ENCODE peak calls at places on chromosomes 6 and 20, in nine cellular contexts. H, R, Q, D, I, T, W, E and N are unnamed samples.

GRCh38 chr6:42781811-42782688 is at the start of gene BICRAL:
- DNase-seq in W (peak), D (peak), R (peak), Q (no peak), H (peak), E (peak), I (peak), T (peak), N (peak)

GRCh38 chr6:133705071-133705470 is 183.8 kb upstream of the TCF21 start:
- DNase-seq in H (no peak), W (peak), I (peak), D (no peak), R (no peak), E (no peak), T (peak), Q (no peak), N (peak)

GRCh38 chr6:167141667-167142432 is 15.9 kb downstream of the GPR31 start:
- DNase-seq in Q (no peak), D (peak), R (peak), I (peak), E (peak), T (peak), W (no peak), H (peak), N (peak)

GRCh38 chr6:111423960-111424846 is 58.8 kb downstream of the REV3L start:
- DNase-seq in T (peak), Q (no peak), H (no peak), W (peak), E (no peak), R (no peak), I (peak), D (no peak), N (peak)

GRCh38 chr6:136593748-136594490 is 43.7 kb upstream of the MAP7 start:
- DNase-seq in T (peak), H (peak), Q (no peak), R (peak), W (peak), E (no peak), D (peak), I (peak), N (peak)

GRCh38 chr20:8223096-8223870 is 91.2 kb downstream of the PLCB1 start:
- DNase-seq in W (peak), Q (no peak), D (no peak), H (no peak), R (no peak), T (peak), I (peak), E (no peak), N (peak)

GRCh38 chr20:25303292-25304024 is 55.6 kb downstream of the PYGB start:
- DNase-seq in R (no peak), H (no peak), I (no peak), T (no peak), D (no peak), W (no peak), Q (no peak), E (no peak), N (no peak)

GRCh38 chr20:48538058-48538825 is 289.6 kb downstream of the PREX1 start:
- DNase-seq in I (peak), D (peak), E (peak), T (peak), R (no peak), W (peak), H (no peak), Q (no peak), N (peak)

GRCh38 chr6:7098974-7099373 is 8.8 kb upstream of the RREB1 start:
- DNase-seq in E (no peak), D (no peak), W (no peak), T (no peak), R (no peak), H (no peak), I (no peak), Q (no peak), N (no peak)

GRCh38 chr20:53164072-53164471 is 191.9 kb downstream of the TSHZ2 start:
- DNase-seq in I (no peak), T (no peak), Q (no peak), R (no peak), E (no peak), H (no peak), D (no peak), W (no peak), N (no peak)

GRCh38 chr20:32292548-32292947 is 15.1 kb downstream of the KIF3B start:
- DNase-seq in H (no peak), I (no peak), T (no peak), W (no peak), D (no peak), Q (no peak), R (no peak), E (no peak), N (no peak)

GRCh38 chr6:14129572-14129971 is 12.0 kb downstream of the CD83 start:
- DNase-seq in R (peak), H (peak), E (peak), W (peak), I (peak), T (peak), Q (no peak), D (peak), N (peak)

GRCh38 chr6:155247618-155248017 is 16.2 kb upstream of the CLDN20 start:
- DNase-seq in Q (no peak), E (no peak), W (peak), I (peak), H (no peak), T (peak), D (peak), R (no peak), N (peak)

GRCh38 chr6:157800420-157801237 is 22.4 kb upstream of the SNX9 start:
- DNase-seq in E (no peak), D (no peak), T (peak), R (peak), W (peak), H (no peak), I (peak), Q (no peak), N (peak)

GRCh38 chr6:4112366-4112765 is 23.0 kb downstream of the ECI2 start:
- DNase-seq in D (no peak), H (no peak), I (no peak), E (no peak), Q (no peak), W (no peak), R (no peak), T (no peak), N (no peak)

GRCh38 chr20:3479025-3479424 is 8.2 kb downstream of the ATRN start:
- DNase-seq in I (no peak), R (no peak), H (no peak), D (no peak), T (no peak), Q (no peak), W (no peak), E (no peak), N (no peak)

GRCh38 chr6:169110934-169111602 is 142.6 kb downstream of the THBS2 start:
- DNase-seq in H (no peak), T (no peak), Q (no peak), W (no peak), D (no peak), R (no peak), E (no peak), I (no peak), N (no peak)

GRCh38 chr6:149316740-149317655 is 514 bp upstream of the TAB2 start:
- DNase-seq in T (peak), R (peak), I (peak), Q (peak), W (peak), E (peak), H (peak), D (peak), N (peak)

GRCh38 chr6:152428126-152428525 is 209.0 kb downstream of the SYNE1 start:
- DNase-seq in Q (no peak), W (peak), D (peak), I (no peak), E (no peak), H (no peak), T (peak), R (no peak), N (peak)

GRCh38 chr6:33673847-33674246 is 37.7 kb downstream of the UQCC2 start:
- DNase-seq in I (no peak), E (no peak), T (no peak), Q (no peak), H (no peak), W (no peak), R (no peak), D (no peak), N (no peak)

GRCh38 chr20:51182571-51182970 is 159.7 kb upstream of the KCNG1 start:
- DNase-seq in Q (no peak), T (no peak), H (no peak), D (no peak), W (no peak), I (no peak), E (no peak), R (no peak), N (no peak)

GRCh38 chr6:157770946-157771345 is 52.1 kb upstream of the SNX9 start:
- DNase-seq in W (no peak), R (no peak), H (no peak), E (no peak), Q (no peak), D (no peak), T (no peak), I (peak), N (no peak)

GRCh38 chr6:13112921-13113320 is 215.4 kb downstream of the TBC1D7 start:
- DNase-seq in R (no peak), D (no peak), E (no peak), T (no peak), W (no peak), H (no peak), I (no peak), Q (no peak), N (no peak)

GRCh38 chr20:50844430-50845100 is 49.7 kb downstream of the BCAS4 start:
- DNase-seq in R (peak), D (no peak), E (no peak), W (peak), I (peak), Q (peak), H (peak), T (peak), N (peak)

GRCh38 chr6:159302196-159302595 is 133.0 kb downstream of the FNDC1 start:
- DNase-seq in D (no peak), T (no peak), Q (no peak), I (no peak), E (no peak), R (no peak), W (no peak), H (no peak), N (no peak)

GRCh38 chr20:17862171-17862570 is 106.4 kb downstream of the SNX5 start:
- DNase-seq in I (no peak), E (no peak), R (no peak), W (no peak), D (no peak), Q (no peak), H (no peak), T (no peak), N (no peak)

GRCh38 chr20:37764333-37764935 is 70.6 kb downstream of the CTNNBL1 start:
- DNase-seq in W (no peak), I (no peak), E (no peak), D (no peak), T (no peak), H (no peak), Q (no peak), R (no peak), N (no peak)

GRCh38 chr20:50848846-50849673 is 54.2 kb downstream of the BCAS4 start:
- DNase-seq in T (no peak), W (no peak), R (no peak), E (peak), H (peak), D (no peak), Q (no peak), I (no peak), N (peak)

GRCh38 chr6:154201708-154202107 is 154.9 kb downstream of the IPCEF1 start:
- DNase-seq in Q (no peak), D (no peak), W (no peak), E (no peak), T (no peak), R (no peak), H (no peak), I (no peak), N (no peak)

GRCh38 chr6:3813918-3814317 is 35.3 kb upstream of the FAM50B start:
- DNase-seq in H (no peak), I (no peak), W (no peak), E (no peak), R (no peak), Q (no peak), T (no peak), D (no peak), N (no peak)

GRCh38 chr20:51312480-51312783 is 230.1 kb downstream of the NFATC2 start:
- DNase-seq in R (no peak), H (no peak), T (no peak), I (no peak), W (no peak), E (no peak), Q (no peak), D (peak), N (no peak)

GRCh38 chr20:54668271-54669053 is 193.1 kb downstream of the DOK5 start:
- DNase-seq in D (peak), Q (no peak), H (peak), E (no peak), T (peak), I (peak), R (peak), W (no peak), N (peak)

GRCh38 chr6:106519460-106520394 is 109.6 kb downstream of the RTN4IP1 start:
- DNase-seq in H (peak), W (peak), E (no peak), Q (no peak), R (peak), I (peak), T (peak), D (no peak), N (peak)
- H3K4me3 ChIP-seq in H (peak), W (peak), E (no peak), Q (no peak), R (peak), I (peak), T (no peak), D (no peak), N (no peak)

DNA sequence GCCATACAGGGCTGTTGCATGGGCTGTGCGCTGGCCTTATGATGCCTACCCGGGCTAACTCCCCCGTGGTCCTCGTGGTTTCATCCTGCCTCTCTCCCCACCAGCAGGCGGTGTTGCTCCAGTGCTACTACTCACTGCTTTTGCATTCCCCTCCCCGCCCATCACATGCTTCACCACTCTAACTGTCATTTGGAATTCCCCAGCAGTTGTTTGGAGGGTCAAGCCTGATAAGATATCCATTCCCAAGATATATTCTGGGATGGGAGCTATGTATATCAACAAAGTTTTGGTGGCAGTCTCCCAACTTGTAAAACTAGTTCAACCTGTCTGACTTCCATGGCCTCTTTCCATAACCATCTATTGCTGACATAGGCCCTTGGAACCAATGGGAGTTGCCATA is 233.2 kb upstream of the SOX4 start:
- DNase-seq in R (peak), T (no peak), W (peak), I (no peak), H (no peak), D (no peak), Q (no peak), E (no peak), N (no peak)
- TF ChIP-seq CTCF in R (peak), T (no peak), W (no peak), I (no peak), H (no peak), D (peak), Q (no peak), E (no peak), N (peak)

GRCh38 chr6:163261361-163261760 is 153.2 kb upstream of the QKI start:
- DNase-seq in R (no peak), I (no peak), H (no peak), W (no peak), Q (no peak), D (no peak), E (no peak), T (no peak), N (no peak)
- H3K4me3 ChIP-seq in R (no peak), I (no peak), H (no peak), W (no peak), Q (no peak), D (peak), E (no peak), T (no peak), N (no peak)

DNA sequence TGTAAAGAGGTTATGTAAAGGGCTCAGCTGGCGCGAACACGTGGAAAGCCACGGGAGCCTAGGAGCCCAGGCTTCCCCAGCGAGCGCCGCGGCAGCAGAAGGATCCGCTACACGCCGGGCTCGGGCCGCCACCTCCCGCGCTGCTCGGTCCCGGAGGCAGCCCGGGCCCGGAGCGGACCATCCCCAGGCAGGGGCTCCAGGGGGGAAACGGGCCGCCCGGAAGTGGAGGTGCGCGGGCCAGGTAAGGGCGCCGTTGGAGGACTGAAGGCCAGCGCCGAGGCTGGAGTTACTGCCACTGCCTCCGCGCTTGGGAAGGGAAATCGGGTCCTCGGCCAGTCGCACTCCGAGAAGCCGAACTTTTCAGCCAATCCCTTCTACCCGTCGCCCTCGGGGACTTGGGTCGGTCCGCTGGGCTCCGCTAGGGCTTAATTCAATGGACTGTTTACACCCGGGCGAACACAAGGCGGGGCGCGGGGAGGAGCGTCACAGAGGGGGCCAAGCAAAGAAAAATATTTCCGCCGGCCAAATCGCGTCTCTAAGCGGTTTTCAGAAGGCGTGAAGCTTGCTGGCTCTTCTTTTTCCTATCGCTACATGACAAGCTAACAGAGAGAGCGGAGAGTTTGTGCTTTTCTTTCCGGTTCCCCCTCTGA is 433 bp downstream of the STK35 start:
- DNase-seq in D (peak), R (peak), H (peak), E (peak), T (peak), Q (peak), I (peak), W (peak), N (peak)
- TF ChIP-seq CTCF in D (no peak), R (no peak), H (no peak), E (peak), T (no peak), Q (no peak), I (no peak), W (peak), N (no peak)

GRCh38 chr6:11042750-11043551 is 1.2 kb downstream of the ELOVL2 start:
- DNase-seq in Q (no peak), T (peak), R (peak), H (no peak), I (no peak), D (peak), W (no peak), E (no peak), N (peak)
- H3K4me3 ChIP-seq in Q (peak), T (peak), R (no peak), H (no peak), I (peak), D (peak), W (peak), E (no peak), N (peak)

GRCh38 chr6:74250161-74250560 is 554.2 kb downstream of the CD109 start:
- DNase-seq in I (no peak), T (no peak), W (no peak), R (no peak), Q (no peak), E (no peak), H (no peak), D (no peak), N (no peak)
- TF ChIP-seq CTCF in I (no peak), T (no peak), W (no peak), R (no peak), Q (no peak), E (no peak), H (no peak), D (no peak), N (no peak)

GRCh38 chr20:297098-297924 is at the start of gene ZCCHC3:
- DNase-seq in T (peak), D (peak), I (peak), E (peak), Q (peak), H (peak), R (peak), W (peak), N (peak)

GRCh38 chr20:298755-299391 is 1.5 kb downstream of the ZCCHC3 start:
- DNase-seq in W (no peak), H (no peak), E (no peak), D (no peak), I (no peak), Q (no peak), R (no peak), T (no peak), N (no peak)

GRCh38 chr20:301886-302848 is 4.8 kb downstream of the ZCCHC3 start:
- DNase-seq in I (no peak), Q (no peak), T (no peak), D (peak), R (no peak), W (no peak), H (no peak), E (no peak), N (no peak)

GRCh38 chr20:297925-298754 is 770 bp downstream of the ZCCHC3 start:
- DNase-seq in W (peak), Q (no peak), H (peak), D (peak), R (peak), T (peak), E (peak), I (peak), N (peak)

DNA sequence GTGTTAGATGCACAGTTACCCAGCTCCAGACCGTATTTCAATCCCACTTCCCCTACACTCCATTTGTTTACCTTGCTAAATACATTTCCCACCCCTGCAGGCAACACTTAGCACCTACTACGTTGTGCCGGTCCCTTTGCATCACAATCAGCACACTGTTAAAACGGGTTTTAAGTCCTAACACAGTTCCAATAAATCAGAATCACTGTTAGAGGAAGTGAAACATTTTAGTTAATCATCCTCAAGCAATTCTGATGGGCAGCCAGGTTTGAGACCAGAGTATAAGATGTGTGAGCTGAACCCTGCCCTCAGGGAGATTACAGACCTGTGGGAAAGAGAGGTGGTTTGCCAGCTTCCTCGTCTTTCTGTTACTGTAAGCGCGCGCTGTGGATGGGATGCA is 3.0 kb downstream of the ZCCHC3 start:
- DNase-seq in R (peak), Q (no peak), D (peak), W (no peak), H (peak), I (no peak), T (peak), E (no peak), N (no peak)
- H3K4me3 ChIP-seq in R (peak), Q (peak), D (peak), W (peak), H (peak), I (peak), T (no peak), E (no peak), N (peak)

GRCh38 chr6:93423542-93423941 is 4.2 kb upstream of the EPHA7 start:
- DNase-seq in W (peak), H (peak), T (peak), D (peak), E (no peak), R (peak), Q (no peak), I (peak), N (peak)
- TF ChIP-seq CTCF in W (peak), H (peak), T (peak), D (peak), E (no peak), R (peak), Q (no peak), I (peak), N (peak)

GRCh38 chr20:45470939-45471338 is 1.4 kb downstream of the WFDC2 start:
- DNase-seq in D (peak), E (no peak), Q (no peak), I (peak), T (peak), R (peak), W (no peak), H (no peak), N (no peak)
- H3K4me3 ChIP-seq in D (peak), E (peak), Q (peak), I (no peak), T (peak), R (peak), W (peak), H (no peak), N (no peak)